ENCODE peak calls at places on chromosomes 13 and 19, in eight cellular contexts. Y is GM12864, F is neural progenitor cell, M is AG10803, X is bronchial epithelial cell, Q is pancreas, S is BJ, A is GM12865. O is an unnamed sample.

GRCh38 chr13:112254061-112254818 is 121.9 kb upstream of the SPACA7 start:
- DNase-seq in Y (no peak), F (no peak), M (no peak), X (no peak), Q (no peak), S (no peak), A (no peak), O (no peak)

GRCh38 chr19:16185925-16186234 is 670 bp downstream of the FAM32A start:
- DNase-seq in Y (no peak), F (no peak), M (peak; percentile 43), X (no peak), Q (no peak), S (no peak), A (no peak), O (no peak)

GRCh38 chr13:39306639-39307589 is 268.7 kb downstream of the NHLRC3 start:
- DNase-seq in Y (peak; percentile 68), F (no peak), M (no peak), X (peak; percentile 22), Q (no peak), S (no peak), A (peak; percentile 86), O (no peak)

GRCh38 chr19:53432088-53432661 is 391 bp downstream of the ZNF761 start:
- DNase-seq in Y (no peak), F (peak; percentile 54), M (peak; percentile 2), X (peak; percentile 3), Q (peak; percentile 20), S (no peak), A (peak; percentile 13), O (no peak)

GRCh38 chr19:48961051-48961649 is 4.0 kb upstream of the FTL start:
- DNase-seq in Y (no peak), F (no peak), M (no peak), X (no peak), Q (no peak), S (no peak), A (no peak), O (no peak)

GRCh38 chr19:13011653-13012389 is 16.5 kb downstream of the NFIX start:
- DNase-seq in Y (no peak), F (no peak), M (no peak), X (no peak), Q (no peak), S (no peak), A (no peak), O (no peak)

GRCh38 chr19:32720216-32720935 is 809 bp downstream of the TDRD12 start:
- DNase-seq in Y (no peak), F (no peak), M (no peak), X (no peak), Q (no peak), S (no peak), A (no peak), O (no peak)

GRCh38 chr13:94712812-94713555 is 639 bp upstream of the SOX21 start:
- DNase-seq in Y (no peak), F (peak; percentile 92), M (peak; percentile 59), X (no peak), Q (no peak), S (peak; percentile 4), A (peak; percentile 20), O (peak; percentile 35)

DNA sequence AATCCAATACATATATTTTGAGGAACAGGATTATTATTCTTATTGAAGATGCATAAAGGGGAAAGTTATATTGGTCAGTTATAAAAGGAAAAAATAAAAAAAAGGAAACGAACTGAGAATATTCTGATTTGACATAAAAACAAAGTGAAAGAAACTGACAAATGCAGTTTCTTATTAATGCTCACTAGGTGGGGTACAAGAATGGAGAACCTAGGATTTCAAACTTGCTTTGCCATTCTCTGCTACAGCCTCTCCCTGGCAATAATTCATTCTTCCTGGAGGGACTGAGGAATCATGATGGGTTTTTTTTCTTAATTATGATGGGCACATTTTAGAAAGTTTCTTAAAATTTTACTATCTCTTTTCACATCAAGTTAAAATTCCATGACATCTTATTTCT is 154.9 kb downstream of the PCDH9 start:
- DNase-seq in Y (no peak), F (no peak), M (no peak), X (no peak), Q (no peak), S (no peak), A (no peak), O (no peak)
- TF ChIP-seq CTCF in Y (no peak), F (no peak), M (peak; percentile 28), X (no peak), Q (no peak), S (no peak), A (no peak), O (no peak)

DNA sequence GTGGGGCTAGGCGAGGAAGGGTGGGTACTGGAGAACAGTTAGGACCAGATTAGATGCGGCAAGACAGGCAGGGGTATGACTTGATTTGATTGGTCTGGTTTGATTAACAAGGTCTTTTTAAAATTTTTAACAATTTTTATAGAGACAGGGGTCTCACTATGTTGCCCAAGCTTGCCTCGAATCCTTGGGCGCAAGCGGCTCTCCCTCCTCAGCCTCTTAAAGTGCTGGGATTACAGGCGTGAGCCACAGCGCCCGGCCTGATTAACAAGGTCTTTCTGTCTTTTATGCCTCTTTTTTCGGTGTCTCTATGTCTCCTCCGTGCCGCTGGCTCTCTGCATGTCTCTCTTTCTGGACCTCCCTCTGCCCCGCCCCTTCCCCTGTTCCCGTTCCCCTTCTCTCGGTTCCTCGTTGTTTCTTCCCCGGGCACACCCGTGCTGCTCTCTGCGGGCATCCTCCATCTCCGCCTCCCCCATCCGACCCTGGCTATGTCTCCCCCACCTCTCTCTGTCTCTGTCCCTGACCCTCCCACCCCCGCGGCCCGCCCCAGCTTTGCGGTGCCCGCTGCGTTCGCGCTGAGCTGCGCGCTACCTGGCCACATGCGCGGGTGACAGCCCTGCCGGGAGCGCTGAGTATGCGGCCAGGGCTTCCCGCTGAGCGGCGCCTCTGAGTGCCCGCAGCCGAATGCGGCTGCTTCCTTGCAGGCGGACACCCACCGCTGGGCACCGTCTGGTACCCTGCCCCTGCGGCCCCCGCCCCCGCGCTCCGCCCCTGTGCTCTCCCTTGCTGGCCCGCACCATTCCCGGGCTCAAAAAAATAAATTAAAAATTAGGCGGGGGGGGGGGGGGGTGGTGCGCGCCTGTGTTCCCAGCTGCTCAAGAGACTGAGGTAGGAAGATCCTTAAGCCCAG is 8.1 kb upstream of the SDHAF1 start:
- DNase-seq in Y (no peak), F (peak; percentile 76), M (no peak), X (no peak), Q (no peak), S (no peak), A (no peak), O (no peak)
- H3K4me3 ChIP-seq in Y (peak overlapping the region; percentile 44), F (peak overlapping the region; percentile 54), M (peak overlapping the region; percentile 26), X (peak overlapping the region; percentile 17), Q (peak overlapping the region; percentile 16), S (peak overlapping the region; percentile 30), A (peak overlapping the region; percentile 25), O (peak overlapping the region; percentile 33)

GRCh38 chr13:51251480-51251879 is 29.3 kb downstream of the FAM124A start:
- DNase-seq in Y (no peak), F (no peak), M (no peak), X (no peak), Q (no peak), S (no peak), A (no peak), O (no peak)

GRCh38 chr13:51246411-51247298 is 24.5 kb downstream of the FAM124A start:
- DNase-seq in Y (no peak), F (peak; percentile 37), M (no peak), X (no peak), Q (no peak), S (no peak), A (no peak), O (no peak)

GRCh38 chr13:51252954-51253531 is 30.8 kb downstream of the FAM124A start:
- DNase-seq in Y (no peak), F (no peak), M (no peak), X (no peak), Q (no peak), S (no peak), A (peak; percentile 8), O (no peak)

GRCh38 chr13:51249254-51249653 is 27.1 kb downstream of the FAM124A start:
- DNase-seq in Y (no peak), F (no peak), M (no peak), X (peak; percentile 71), Q (no peak), S (no peak), A (no peak), O (no peak)

DNA sequence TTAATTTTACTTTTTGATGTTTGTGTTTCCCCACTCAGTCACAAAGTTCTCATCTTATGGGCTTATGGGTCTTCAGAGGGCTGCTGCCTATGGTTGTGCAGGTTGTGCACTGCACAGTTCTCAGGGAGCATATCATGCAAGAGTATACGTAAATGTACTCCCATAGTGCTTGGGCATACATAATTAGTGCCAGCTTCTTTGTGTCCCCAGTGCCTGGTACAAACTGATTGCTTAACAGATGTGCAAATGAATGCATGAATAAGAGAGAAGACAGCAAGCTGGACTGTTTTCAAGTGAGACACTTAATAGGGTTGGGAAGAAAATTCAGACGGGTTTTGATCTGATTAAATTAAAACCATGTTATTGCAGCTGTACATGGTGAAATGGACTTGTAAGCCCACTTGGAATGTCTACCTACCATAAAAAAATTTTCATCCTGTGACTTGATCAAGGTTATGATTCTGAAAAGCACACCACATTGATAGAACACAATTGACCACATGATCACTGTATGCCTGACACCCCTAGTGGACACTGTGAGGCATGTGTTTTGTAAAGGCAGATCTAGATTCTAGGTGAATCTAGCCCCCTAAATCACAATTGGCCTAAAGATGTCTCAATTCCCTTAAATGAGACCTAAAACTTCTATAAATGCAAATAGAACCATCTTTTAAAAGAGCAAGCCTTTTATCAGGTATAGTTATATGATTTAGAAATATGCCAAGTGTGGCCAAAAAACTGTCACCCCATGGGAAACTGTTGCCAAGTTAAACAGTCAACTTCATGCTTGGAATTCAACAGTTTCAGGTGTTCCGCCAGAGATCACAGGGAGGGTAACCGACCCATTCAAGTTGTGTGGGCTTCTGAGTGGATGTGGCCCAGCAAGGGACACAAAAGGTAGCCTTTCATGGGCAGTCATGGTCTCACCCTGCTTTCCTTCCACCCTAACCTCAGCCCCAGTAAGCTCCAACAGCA is 27.9 kb downstream of the FAM124A start:
- DNase-seq in Y (no peak), F (no peak), M (no peak), X (no peak), Q (peak; percentile 18), S (no peak), A (peak; percentile 11), O (peak; percentile 87)
- TF ChIP-seq CTCF in Y (peak; percentile 56), F (peak; percentile 52), M (peak; percentile 41), X (peak; percentile 27), Q (no peak), S (peak; percentile 29), A (peak; percentile 56), O (peak; percentile 76)

GRCh38 chr13:22061371-22061805 is 390.5 kb downstream of the FGF9 start:
- DNase-seq in Y (peak; percentile 60), F (no peak), M (no peak), X (no peak), Q (no peak), S (no peak), A (peak; percentile 79), O (no peak)

GRCh38 chr13:22062478-22063205 is 391.8 kb downstream of the FGF9 start:
- DNase-seq in Y (no peak), F (no peak), M (no peak), X (peak; percentile 22), Q (no peak), S (no peak), A (no peak), O (no peak)

GRCh38 chr13:22060187-22060586 is 389.3 kb downstream of the FGF9 start:
- DNase-seq in Y (no peak), F (no peak), M (no peak), X (no peak), Q (no peak), S (no peak), A (no peak), O (no peak)

GRCh38 chr13:22063416-22064124 is 392.7 kb downstream of the FGF9 start:
- DNase-seq in Y (no peak), F (no peak), M (no peak), X (no peak), Q (no peak), S (no peak), A (no peak), O (no peak)

DNA sequence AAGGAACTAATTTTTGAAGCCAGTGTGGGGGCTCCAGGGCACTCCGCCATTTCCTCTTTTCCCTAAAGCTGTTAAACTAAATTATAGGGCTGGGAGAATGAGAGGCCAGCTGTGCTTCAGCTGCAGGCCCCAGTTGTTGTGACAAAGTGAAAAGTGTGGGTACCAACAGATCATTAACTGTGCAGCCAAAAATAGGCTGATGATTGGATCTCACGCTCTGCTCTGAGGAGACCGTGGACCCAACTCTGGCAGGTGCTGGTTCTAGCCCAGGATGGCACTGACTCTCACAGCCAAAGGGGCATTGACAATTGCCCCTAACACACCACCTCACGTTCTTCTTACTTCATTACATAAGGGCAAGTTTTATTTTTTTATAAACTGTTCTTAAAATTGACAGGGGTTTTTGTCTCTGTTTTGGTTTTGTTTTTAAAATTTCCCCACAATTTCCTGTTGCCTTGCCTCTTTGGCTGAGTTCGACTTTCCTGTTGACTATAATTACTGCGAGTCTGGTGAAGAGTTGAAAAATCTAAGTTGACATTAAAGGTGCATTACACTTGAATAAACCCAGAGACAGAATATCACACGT is 391.0 kb downstream of the FGF9 start:
- DNase-seq in Y (peak; percentile 43), F (no peak), M (no peak), X (no peak), Q (no peak), S (no peak), A (peak; percentile 79), O (no peak)
- H3K4me3 ChIP-seq in Y (peak overlapping the region; percentile 21), F (no peak overlapping the region), M (no peak overlapping the region), X (no peak overlapping the region), Q (no peak overlapping the region), S (no peak overlapping the region), A (peak overlapping the region; percentile 33), O (no peak overlapping the region)